ENCODE peak calls at places on chromosomes 16 and 17, in five cellular contexts. K is colonic mucosa, J is choroid plexus epithelial cell, C is gastrocnemius medialis, Y is RWPE2. F is an unnamed sample.

GRCh38 chr16:27223701-27224100 is 20.4 kb downstream of the KDM8 start:
- DNase-seq in J (no peak), Y (no peak), K (no peak), C (no peak), F (no peak)

GRCh38 chr17:17303010-17303846 is at the start of gene NT5M:
- DNase-seq in J (peak; percentile 66), Y (peak; percentile 77), C (peak; percentile 41), K (peak; percentile 81), F (peak; percentile 78)

GRCh38 chr17:33200587-33200986 is 92.5 kb downstream of the ASIC2 start:
- DNase-seq in K (no peak), C (no peak), Y (no peak), J (no peak), F (no peak)

GRCh38 chr17:60354223-60354622 is 37.7 kb downstream of the USP32 start:
- DNase-seq in K (no peak), J (peak; percentile 91), C (no peak), Y (no peak), F (no peak)

GRCh38 chr16:87206646-87207451 is 110.3 kb downstream of the C16orf95 start:
- DNase-seq in K (no peak), C (no peak), J (peak; percentile 56), Y (no peak), F (no peak)

GRCh38 chr17:48335858-48336500 is 94.0 kb downstream of the SKAP1 start:
- DNase-seq in Y (no peak), C (no peak), K (no peak), J (peak; percentile 62), F (no peak)

GRCh38 chr16:56513972-56514371 is 5.9 kb downstream of the BBS2 start:
- DNase-seq in C (no peak), Y (no peak), J (peak; percentile 87), K (peak; percentile 56), F (peak; percentile 37)

GRCh38 chr16:83501481-83501880 is 306.3 kb upstream of the HSBP1 start:
- DNase-seq in C (no peak), K (no peak), J (no peak), Y (no peak), F (no peak)

GRCh38 chr16:62927122-62927521 is 890.9 kb upstream of the CDH8 start:
- DNase-seq in J (no peak), K (no peak), C (no peak), Y (no peak), F (no peak)

GRCh38 chr17:79011451-79012147 is 2.0 kb upstream of the CANT1 start:
- DNase-seq in J (peak; percentile 41), K (no peak), C (no peak), Y (peak; percentile 40), F (no peak)

GRCh38 chr17:40068129-40068581 is 5.4 kb downstream of the THRA start:
- DNase-seq in K (no peak), J (no peak), C (no peak), Y (peak; percentile 69), F (no peak)

GRCh38 chr16:83561876-83562275 is 245.9 kb upstream of the HSBP1 start:
- DNase-seq in J (peak; percentile 57), Y (no peak), C (no peak), K (no peak), F (no peak)

GRCh38 chr17:80789356-80789902 is 202.2 kb upstream of the CHMP6 start:
- DNase-seq in J (peak; percentile 97), K (no peak), Y (peak; percentile 64), C (peak; percentile 34), F (peak; percentile 84)

GRCh38 chr16:3480901-3481695 is 14.2 kb downstream of the C16orf90 start:
- DNase-seq in Y (no peak), K (no peak), J (no peak), C (no peak), F (no peak)

GRCh38 chr16:7391694-7392093 is 59.0 kb downstream of the RBFOX1 start:
- DNase-seq in K (no peak), C (no peak), J (no peak), Y (no peak), F (no peak)

GRCh38 chr17:1512351-1512750 is 4.1 kb downstream of the INPP5K start:
- DNase-seq in J (no peak), K (no peak), Y (no peak), C (no peak), F (no peak)

DNA sequence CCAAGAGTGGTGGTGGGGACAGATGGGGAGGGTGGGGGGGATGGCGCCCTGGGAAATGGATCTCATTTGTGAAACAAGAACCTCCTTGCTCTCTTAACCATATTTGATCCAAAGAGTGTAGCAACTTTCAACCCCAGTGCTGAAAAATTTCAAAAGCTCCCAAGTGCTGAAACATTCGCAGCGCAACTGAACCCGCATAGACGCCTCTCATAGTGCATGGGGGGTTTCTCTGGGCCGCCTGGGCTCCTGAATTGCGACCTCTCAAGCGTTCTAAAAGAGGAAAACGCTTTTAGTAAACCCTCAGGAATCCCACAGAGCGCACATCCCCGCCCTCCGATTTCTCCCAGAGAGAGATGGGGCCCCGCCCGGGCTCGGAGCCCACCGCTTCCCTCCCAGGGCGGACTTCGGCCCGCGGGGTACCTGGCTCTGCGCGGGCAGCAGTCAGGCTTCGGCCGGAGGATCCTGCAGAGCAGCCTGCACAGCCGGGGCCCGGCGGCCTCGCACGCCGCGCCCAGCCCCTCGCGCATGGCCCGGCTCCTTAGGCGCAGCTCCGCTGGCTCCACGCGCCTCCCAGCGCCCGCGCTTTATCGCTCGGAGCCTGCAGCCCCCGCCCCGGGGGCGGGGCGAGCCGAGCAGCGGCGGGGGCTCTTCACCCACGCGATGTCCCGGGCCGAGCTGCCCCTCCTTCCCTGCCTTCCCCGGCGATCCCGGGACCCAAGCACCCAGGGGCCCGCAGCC is 7.0 kb downstream of the NOS2 start:
- DNase-seq in Y (no peak), K (peak; percentile 54), C (no peak), J (no peak), F (peak; percentile 10)
- H3K4me3 ChIP-seq in Y (peak overlapping the region; percentile 22), K (peak overlapping the region; percentile 14), C (peak overlapping the region; percentile 36), J (peak overlapping the region; percentile 21), F (no peak overlapping the region)

GRCh38 chr16:70380205-70380918 is 33.7 kb downstream of the DDX19A start:
- DNase-seq in K (peak; percentile 45), Y (peak; percentile 89), C (peak; percentile 18), J (peak; percentile 82), F (peak; percentile 51)

GRCh38 chr16:70378869-70379493 is 32.3 kb downstream of the DDX19A start:
- DNase-seq in C (no peak), K (no peak), J (no peak), Y (no peak), F (no peak)

GRCh38 chr16:70383421-70383960 is 36.8 kb downstream of the DDX19A start:
- DNase-seq in C (no peak), J (no peak), K (no peak), Y (no peak), F (no peak)

GRCh38 chr16:70381604-70382342 is 35.1 kb downstream of the DDX19A start:
- DNase-seq in J (no peak), Y (peak; percentile 80), C (no peak), K (no peak), F (no peak)

GRCh38 chr16:70380919-70381603 is 34.4 kb downstream of the DDX19A start:
- DNase-seq in K (peak; percentile 98), Y (peak; percentile 97), C (peak; percentile 98), J (peak; percentile 98), F (peak; percentile 98)
- TF ChIP-seq CTCF in K (no peak), Y (peak; percentile 67), C (peak; percentile 34), J (peak; percentile 52), F (peak; percentile 37)

GRCh38 chr16:46793841-46794240 is 37.1 kb downstream of the C16orf87 start:
- DNase-seq in C (no peak), Y (no peak), J (no peak), K (no peak), F (no peak)

GRCh38 chr16:46789499-46790414 is 41.2 kb downstream of the C16orf87 start:
- DNase-seq in K (peak; percentile 90), J (peak; percentile 78), Y (peak; percentile 77), C (peak; percentile 59), F (peak; percentile 90)

GRCh38 chr16:46787909-46788308 is 39.8 kb upstream of the MYLK3 start:
- DNase-seq in K (no peak), J (no peak), Y (no peak), C (no peak), F (no peak)

GRCh38 chr16:46789075-46789474 is 40.9 kb upstream of the MYLK3 start:
- DNase-seq in C (no peak), K (no peak), J (no peak), Y (no peak), F (no peak)

DNA sequence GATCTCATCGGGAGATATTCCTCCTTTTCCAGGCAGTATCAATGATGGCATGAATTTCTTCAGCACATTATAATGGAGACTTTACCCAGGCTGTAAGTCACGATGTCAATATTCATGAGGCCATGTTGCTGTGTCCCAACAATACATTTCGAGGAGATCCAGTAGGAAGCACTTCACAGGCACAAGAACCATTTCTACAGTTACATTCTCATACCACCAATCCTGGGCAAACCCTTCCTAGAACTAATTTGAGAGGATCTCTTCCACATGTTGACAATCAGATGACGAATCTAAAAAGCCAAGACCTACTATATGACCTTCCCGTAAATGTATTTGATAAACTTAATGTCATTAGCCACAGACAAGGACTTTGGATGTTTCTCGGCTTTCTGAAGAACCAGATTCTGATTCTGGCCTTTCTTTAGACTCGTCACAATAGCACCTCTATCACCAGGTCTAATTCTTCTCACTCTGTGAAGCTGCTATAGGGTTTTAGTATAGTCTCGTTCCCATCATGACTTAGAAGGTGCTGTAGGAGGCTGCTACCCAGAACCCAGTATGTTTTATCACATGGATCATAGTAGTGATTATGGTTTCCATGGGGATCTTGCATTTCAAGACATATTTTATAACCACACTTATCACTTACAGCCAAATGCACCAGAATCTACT is 40.2 kb downstream of the C16orf87 start:
- DNase-seq in Y (no peak), K (no peak), J (no peak), C (no peak), F (no peak)
- H3K4me3 ChIP-seq in Y (no peak overlapping the region), K (no peak overlapping the region), J (peak overlapping the region; percentile 80), C (peak overlapping the region; percentile 72), F (peak overlapping the region; percentile 79)

DNA sequence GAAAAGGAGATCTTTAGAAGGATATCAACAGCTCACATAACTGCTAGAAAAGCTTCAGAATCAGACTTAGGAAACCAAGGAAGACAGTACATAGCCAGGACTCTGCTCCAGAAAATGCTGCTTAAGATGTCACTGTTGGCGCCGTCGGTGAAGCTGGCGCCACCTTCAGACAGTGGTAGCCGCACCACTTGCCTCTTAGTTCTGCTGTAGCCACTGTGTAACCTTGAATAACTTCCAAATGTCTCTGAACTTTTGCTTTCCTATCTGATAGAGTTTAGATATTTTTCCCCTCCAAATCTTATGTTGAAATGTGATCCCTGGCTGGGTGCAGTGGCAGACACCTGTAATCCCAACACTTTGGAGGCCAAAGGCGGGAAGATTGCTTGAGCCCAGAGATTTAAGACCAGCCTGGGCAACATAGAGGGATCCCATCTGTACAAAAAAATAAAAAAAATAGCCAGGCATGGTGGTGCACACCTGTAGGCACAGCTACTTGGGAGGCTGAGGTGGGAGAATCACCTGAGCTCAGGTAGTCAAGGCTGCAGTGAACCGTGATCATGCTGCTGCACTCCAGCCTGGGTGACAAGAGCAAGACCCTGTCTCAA is 6.3 kb upstream of the USP31 start:
- DNase-seq in K (no peak), C (no peak), J (peak; percentile 42), Y (no peak), F (no peak)
- TF ChIP-seq CTCF in K (peak; percentile 16), C (no peak), J (peak; percentile 66), Y (peak; percentile 19), F (peak; percentile 58)

GRCh38 chr17:12122091-12122490 is 101.4 kb downstream of the MAP2K4 start:
- DNase-seq in C (no peak), J (no peak), Y (no peak), K (no peak), F (no peak)

GRCh38 chr17:12116143-12116542 is 95.5 kb downstream of the MAP2K4 start:
- DNase-seq in J (no peak), Y (no peak), K (no peak), C (no peak), F (no peak)

GRCh38 chr17:12113156-12113555 is 92.5 kb downstream of the MAP2K4 start:
- DNase-seq in J (no peak), C (no peak), K (no peak), Y (no peak), F (no peak)

GRCh38 chr17:12114686-12115418 is 94.2 kb downstream of the MAP2K4 start:
- DNase-seq in C (no peak), J (no peak), Y (no peak), K (no peak), F (no peak)

GRCh38 chr17:12118617-12119016 is 97.9 kb downstream of the MAP2K4 start:
- DNase-seq in Y (no peak), J (no peak), C (no peak), K (no peak), F (no peak)
- H3K4me3 ChIP-seq in Y (no peak overlapping the region), J (no peak overlapping the region), C (no peak overlapping the region), K (no peak overlapping the region), F (no peak overlapping the region)

F was measured in BE2C.